ENCODE peak calls at places on chromosome 20, in seven cellular contexts. K is NB4, L is breast epithelium, Y is adrenal gland, E is endothelial cell of umbilical vein, R is body of pancreas, Z is Peyer's patch. O is an unnamed sample.

GRCh38 chr20:38308447-38308846 is 4.5 kb downstream of the BPI start:
- DNase-seq in K (no peak), L (no peak), Y (no peak), E (no peak), R (no peak), Z (no peak), O (no peak)

GRCh38 chr20:62716198-62716940 is 7.7 kb downstream of the NTSR1 start:
- DNase-seq in K (peak), L (no peak), Y (no peak), E (no peak), R (no peak), Z (no peak), O (no peak)

GRCh38 chr20:31572042-31572700 is 32.9 kb upstream of the ID1 start:
- DNase-seq in K (no peak), L (no peak), Y (no peak), E (no peak), R (no peak), Z (no peak), O (no peak)

GRCh38 chr20:63222541-63222940 is 6.6 kb upstream of the YTHDF1 start:
- DNase-seq in K (no peak), L (no peak), Y (no peak), E (no peak), R (no peak), Z (no peak), O (no peak)

GRCh38 chr20:62172666-62173065 is 10.2 kb upstream of the MTG2 start:
- DNase-seq in K (no peak), L (no peak), Y (no peak), E (no peak), R (no peak), Z (no peak), O (no peak)

GRCh38 chr20:60313609-60314008 is 355.4 kb downstream of the CDH26 start:
- DNase-seq in K (no peak), L (no peak), Y (no peak), E (no peak), R (no peak), Z (no peak), O (no peak)

GRCh38 chr20:34163316-34163715 is 51.3 kb upstream of the EIF2S2 start:
- DNase-seq in K (no peak), L (no peak), Y (no peak), E (peak), R (no peak), Z (no peak), O (no peak)

GRCh38 chr20:24786646-24787045 is 162.4 kb upstream of the CST7 start:
- DNase-seq in K (no peak), L (no peak), Y (no peak), E (no peak), R (no peak), Z (no peak), O (no peak)

GRCh38 chr20:25750765-25751696 is 54.4 kb upstream of the ZNF337 start:
- DNase-seq in K (peak), L (no peak), Y (peak), E (peak), R (peak), Z (no peak), O (peak)

GRCh38 chr20:38152175-38153010 is 12.7 kb downstream of the TGM2 start:
- DNase-seq in K (peak), L (no peak), Y (peak), E (peak), R (peak), Z (peak), O (peak)

GRCh38 chr20:10093087-10093591 is 58.4 kb downstream of the ANKEF1 start:
- DNase-seq in K (no peak), L (no peak), Y (peak), E (no peak), R (peak), Z (no peak), O (no peak)

GRCh38 chr20:3889489-3890409 is 562 bp downstream of the PANK2 start:
- DNase-seq in K (peak), L (no peak), Y (peak), E (peak), R (peak), Z (peak), O (peak)

GRCh38 chr20:5434116-5434515 is 117.4 kb upstream of the PROKR2 start:
- DNase-seq in K (no peak), L (no peak), Y (no peak), E (no peak), R (no peak), Z (no peak), O (no peak)

GRCh38 chr20:17457064-17457463 is 74.1 kb downstream of the BFSP1 start:
- DNase-seq in K (no peak), L (no peak), Y (no peak), E (no peak), R (no peak), Z (no peak), O (no peak)

GRCh38 chr20:34569598-34569997 is 11.1 kb downstream of the MAP1LC3A start:
- DNase-seq in K (no peak), L (no peak), Y (no peak), E (no peak), R (no peak), Z (no peak), O (no peak)

GRCh38 chr20:23603321-23603720 is 2.4 kb downstream of the CST9 start:
- DNase-seq in K (no peak), L (no peak), Y (no peak), E (no peak), R (no peak), Z (no peak), O (no peak)

GRCh38 chr20:2088904-2089303 is 12.7 kb upstream of the STK35 start:
- DNase-seq in K (no peak), L (no peak), Y (no peak), E (no peak), R (no peak), Z (no peak), O (no peak)

GRCh38 chr20:15708984-15709598 is 864.2 kb downstream of the KIF16B start:
- DNase-seq in K (peak), L (no peak), Y (peak), E (no peak), R (peak), Z (peak), O (peak)

GRCh38 chr20:63536241-63536977 is 767 bp downstream of the PTK6 start:
- DNase-seq in K (peak), L (peak), Y (no peak), E (no peak), R (peak), Z (no peak), O (peak)

GRCh38 chr20:10250902-10251301 is 32.3 kb downstream of the SNAP25 start:
- DNase-seq in K (no peak), L (no peak), Y (no peak), E (no peak), R (no peak), Z (no peak), O (no peak)

GRCh38 chr20:50958733-50959542 is at the start of gene MOCS3:
- DNase-seq in K (peak), L (peak), Y (peak), E (peak), R (peak), Z (peak), O (peak)

GRCh38 chr20:23270427-23270911 is 80.1 kb upstream of the NXT1 start:
- DNase-seq in K (no peak), L (no peak), Y (no peak), E (peak), R (no peak), Z (no peak), O (no peak)

GRCh38 chr20:49790077-49790798 is 22.4 kb upstream of the SLC9A8 start:
- DNase-seq in K (peak), L (no peak), Y (peak), E (peak), R (no peak), Z (no peak), O (no peak)

GRCh38 chr20:49786671-49787370 is 25.8 kb upstream of the SLC9A8 start:
- DNase-seq in K (peak), L (no peak), Y (no peak), E (peak), R (no peak), Z (no peak), O (no peak)

GRCh38 chr20:2299301-2299700 is 3.5 kb downstream of the TGM3 start:
- DNase-seq in K (peak), L (no peak), Y (peak), E (no peak), R (peak), Z (no peak), O (peak)

GRCh38 chr20:43667341-43668132 is 623 bp downstream of the MYBL2 start:
- DNase-seq in K (peak), L (no peak), Y (no peak), E (no peak), R (no peak), Z (peak), O (peak)

GRCh38 chr20:44650777-44651493 is 564 bp downstream of the ADA start:
- DNase-seq in K (peak), L (no peak), Y (no peak), E (peak), R (no peak), Z (peak), O (no peak)

GRCh38 chr20:4848041-4848440 is 126.3 kb downstream of the PRND start:
- DNase-seq in K (no peak), L (no peak), Y (no peak), E (no peak), R (no peak), Z (no peak), O (no peak)

GRCh38 chr20:20205141-20205861 is 153.0 kb downstream of the CFAP61 start:
- DNase-seq in K (no peak), L (no peak), Y (no peak), E (no peak), R (no peak), Z (no peak), O (no peak)

GRCh38 chr20:4946585-4947378 is 54.5 kb downstream of the SLC23A2 start:
- DNase-seq in K (no peak), L (no peak), Y (no peak), E (no peak), R (no peak), Z (peak), O (no peak)

GRCh38 chr20:14313621-14314020 is 23.8 kb downstream of the FLRT3 start:
- DNase-seq in K (no peak), L (no peak), Y (no peak), E (no peak), R (no peak), Z (no peak), O (no peak)

GRCh38 chr20:5551621-5552020 is 198.6 kb upstream of the SHLD1 start:
- DNase-seq in K (no peak), L (no peak), Y (no peak), E (no peak), R (no peak), Z (no peak), O (no peak)

GRCh38 chr20:25071722-25072121 is 10.2 kb downstream of the VSX1 start:
- DNase-seq in K (no peak), L (no peak), Y (no peak), E (no peak), R (no peak), Z (peak), O (no peak)

GRCh38 chr20:25356294-25356933 is 34.2 kb downstream of the ABHD12 start:
- DNase-seq in K (no peak), L (no peak), Y (no peak), E (no peak), R (peak), Z (no peak), O (no peak)

GRCh38 chr20:18144541-18145099 is 7.0 kb downstream of the KAT14 start:
- DNase-seq in K (no peak), L (no peak), Y (no peak), E (no peak), R (no peak), Z (no peak), O (no peak)

GRCh38 chr20:32574296-32575226 is 10.6 kb downstream of the NOL4L start:
- DNase-seq in K (peak), L (no peak), Y (peak), E (peak), R (no peak), Z (no peak), O (no peak)
- TF ChIP-seq POLR2A in K (no peak), L (no peak), Y (no peak), E (no peak), R (no peak), Z (no peak), O (no peak)

GRCh38 chr20:58650181-58650775 is 805 bp upstream of the STX16 start:
- DNase-seq in K (no peak), L (no peak), Y (no peak), E (no peak), R (peak), Z (peak), O (peak)
- TF ChIP-seq CTCF in K (no peak), L (no peak), Y (no peak), E (no peak), R (no peak), Z (no peak), O (no peak)

GRCh38 chr20:56433221-56433879 is 21.3 kb downstream of the CASS4 start:
- DNase-seq in K (no peak), L (no peak), Y (no peak), E (no peak), R (no peak), Z (no peak), O (no peak)
- TF ChIP-seq POLR2A in K (no peak), L (no peak), Y (no peak), E (no peak), R (no peak), Z (no peak), O (no peak)

GRCh38 chr20:42027746-42028268 is 409.6 kb upstream of the CHD6 start:
- DNase-seq in K (peak), L (no peak), Y (no peak), E (no peak), R (no peak), Z (no peak), O (no peak)
- TF ChIP-seq CTCF in K (no peak), L (no peak), Y (no peak), E (no peak), R (peak), Z (no peak), O (peak)

DNA sequence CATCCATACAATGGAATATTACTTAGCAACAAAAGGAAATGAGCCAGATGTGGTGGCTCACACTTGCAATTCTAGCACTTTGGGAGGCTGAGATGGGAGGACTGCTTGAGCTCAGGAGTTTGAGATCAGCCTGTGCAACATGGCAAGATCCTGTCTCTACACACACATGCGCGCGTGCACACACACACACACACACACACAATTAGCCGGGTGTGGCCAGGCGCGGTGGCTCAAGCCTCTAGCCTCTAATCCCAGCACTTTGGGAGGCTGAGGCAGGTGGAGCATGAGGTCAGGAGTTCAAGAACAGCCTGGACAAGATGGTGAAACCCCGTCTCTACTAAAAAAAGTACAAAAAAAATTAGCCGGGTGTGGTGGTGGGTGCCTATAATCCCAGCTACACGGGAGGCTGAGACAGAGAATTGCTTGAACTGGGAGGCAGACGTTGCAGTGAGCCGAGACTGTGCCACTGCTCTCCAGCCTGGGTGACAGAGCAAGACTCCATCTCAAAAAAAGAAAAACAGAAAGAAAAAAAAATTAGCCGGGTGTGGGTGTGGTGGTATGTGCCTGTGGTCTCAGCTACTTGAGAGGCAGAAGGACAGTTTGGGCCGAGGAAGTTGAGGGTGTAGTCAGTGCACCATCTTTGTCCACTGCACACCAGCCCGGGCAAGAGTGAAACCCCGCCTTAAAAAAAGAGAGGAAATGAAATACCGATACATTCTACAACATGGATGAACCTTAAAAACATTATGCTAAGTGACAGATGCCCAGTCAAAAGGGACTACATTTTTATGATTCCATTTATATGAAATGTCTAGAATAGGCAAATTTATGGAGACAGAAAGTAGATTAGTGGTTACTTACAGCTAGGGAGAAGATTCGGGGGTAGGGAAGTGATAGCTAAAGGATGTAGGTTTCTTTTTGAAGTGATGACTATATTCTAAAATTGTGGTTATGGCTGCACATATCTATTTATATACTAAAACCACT is 52.5 kb downstream of the RBL1 start:
- DNase-seq in K (no peak), L (no peak), Y (no peak), E (no peak), R (no peak), Z (peak), O (no peak)
- TF ChIP-seq POLR2A in K (no peak), L (no peak), Y (no peak), E (no peak), R (no peak), Z (no peak), O (no peak)

O was measured in right lobe of liver.